ENCODE peak calls at places on chromosomes 11 and 22, in four cellular contexts. L is K562, V is HEK293T, K is HepG2. T is an unnamed sample.

GRCh38 chr11:47998733-47999359 is 18.5 kb downstream of the PTPRJ start:
- DNase-seq in L (no peak), V (no peak), K (peak), T (no peak)

GRCh38 chr11:13128381-13128780 is 119.3 kb downstream of the RASSF10 start:
- DNase-seq in L (no peak), V (no peak), K (no peak), T (no peak)

GRCh38 chr11:73636249-73636648 is 10.1 kb upstream of the PLEKHB1 start:
- DNase-seq in L (no peak), V (no peak), K (no peak), T (no peak)

GRCh38 chr22:37777122-37777687 is 30.5 kb upstream of the GCAT start:
- DNase-seq in L (peak), V (no peak), K (peak), T (no peak)

GRCh38 chr11:44793350-44794090 is 66.8 kb downstream of the TSPAN18 start:
- DNase-seq in L (peak), V (no peak), K (no peak), T (no peak)

GRCh38 chr11:119168471-119169271 is at the start of gene NLRX1:
- DNase-seq in L (peak), V (peak), K (peak), T (peak)

GRCh38 chr11:79040348-79040747 is 400.5 kb downstream of the TENM4 start:
- DNase-seq in L (no peak), V (no peak), K (no peak), T (no peak)

GRCh38 chr11:72844356-72844755 is 30.1 kb downstream of the ATG16L2 start:
- DNase-seq in L (no peak), V (no peak), K (no peak), T (no peak)

GRCh38 chr11:123100378-123101085 is 38.6 kb upstream of the HSPA8 start:
- DNase-seq in L (no peak), V (no peak), K (no peak), T (no peak)

GRCh38 chr11:34105079-34105956 is at the start of gene NAT10:
- DNase-seq in L (peak), V (peak), K (peak), T (peak)

GRCh38 chr11:102287963-102288744 is 29.1 kb upstream of the BIRC3 start:
- DNase-seq in L (peak), V (peak), K (peak), T (no peak)

GRCh38 chr11:31521497-31522150 is 12.1 kb downstream of the ELP4 start:
- DNase-seq in L (no peak), V (no peak), K (no peak), T (no peak)

GRCh38 chr11:20511982-20512381 is 87.4 kb upstream of the SLC6A5 start:
- DNase-seq in L (no peak), V (no peak), K (no peak), T (no peak)

GRCh38 chr11:120134931-120135228 is 3.0 kb downstream of the TRIM29 start:
- DNase-seq in L (no peak), V (no peak), K (no peak), T (no peak)

GRCh38 chr11:64237484-64237951 is 3.1 kb downstream of the VEGFB start:
- DNase-seq in L (no peak), V (no peak), K (peak), T (no peak)

GRCh38 chr11:67303132-67303988 is at the start of gene SSH3:
- DNase-seq in L (no peak), V (peak), K (peak), T (peak)

GRCh38 chr11:10373340-10373739 is 68.5 kb downstream of the ADM start:
- DNase-seq in L (no peak), V (no peak), K (no peak), T (no peak)

GRCh38 chr11:36155770-36156485 is 133.3 kb downstream of the COMMD9 start:
- DNase-seq in L (no peak), V (no peak), K (no peak), T (no peak)

GRCh38 chr22:22349455-22349836 is 104.9 kb downstream of the VPREB1 start:
- DNase-seq in L (no peak), V (no peak), K (no peak), T (no peak)

GRCh38 chr11:116507849-116508695 is 264.7 kb downstream of the BUD13 start:
- DNase-seq in L (no peak), V (no peak), K (no peak), T (no peak)

GRCh38 chr11:116507016-116507415 is 265.8 kb downstream of the BUD13 start:
- DNase-seq in L (no peak), V (no peak), K (no peak), T (no peak)

GRCh38 chr11:116505466-116506247 is 267.1 kb downstream of the BUD13 start:
- DNase-seq in L (no peak), V (no peak), K (no peak), T (no peak)

GRCh38 chr11:116504541-116505149 is 268.1 kb downstream of the BUD13 start:
- DNase-seq in L (no peak), V (no peak), K (no peak), T (no peak)

GRCh38 chr11:116506446-116506845 is 266.3 kb downstream of the BUD13 start:
- DNase-seq in L (no peak), V (no peak), K (no peak), T (no peak)
- TF ChIP-seq SP1 in L (no peak), V (no peak), K (no peak), T (no peak)

GRCh38 chr11:108697872-108698473 is 33.1 kb downstream of the DDX10 start:
- DNase-seq in L (peak), V (peak), K (peak), T (peak)
- TF ChIP-seq ELF4 in L (no peak), V (no peak), K (no peak), T (no peak)

DNA sequence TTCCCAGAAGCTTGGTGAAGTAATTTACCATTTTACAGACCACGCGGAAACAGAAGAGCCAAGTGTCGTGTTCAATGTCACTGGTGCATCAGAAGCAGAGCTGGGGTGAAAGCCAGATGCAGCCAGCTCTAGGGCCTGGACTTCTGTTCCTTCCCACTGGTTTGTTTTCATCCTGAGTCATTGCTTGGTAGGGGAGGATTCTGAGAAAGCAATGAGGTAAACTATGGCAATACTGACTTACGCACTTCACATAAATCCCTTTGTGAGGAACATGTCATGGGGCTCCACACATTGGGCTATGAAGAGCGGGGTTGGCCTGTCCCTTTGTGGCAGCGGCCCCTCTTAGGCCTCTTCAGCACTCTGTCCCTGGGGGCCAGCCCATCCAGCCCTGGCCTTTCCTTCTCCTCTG is 52.4 kb upstream of the RBFOX2 start:
- DNase-seq in L (no peak), V (no peak), K (no peak), T (no peak)
- TF ChIP-seq SP1 in L (no peak), V (no peak), K (no peak), T (no peak)

GRCh38 chr11:9310485-9310884 is 3.9 kb downstream of the TMEM41B start:
- DNase-seq in L (no peak), V (no peak), K (no peak), T (no peak)

GRCh38 chr11:9316334-9316733 is 1.9 kb upstream of the TMEM41B start:
- DNase-seq in L (no peak), V (no peak), K (no peak), T (no peak)

GRCh38 chr11:9314291-9315077 is at the start of gene TMEM41B:
- DNase-seq in L (peak), V (peak), K (peak), T (peak)

GRCh38 chr11:9315078-9315688 is 790 bp upstream of the TMEM41B start:
- DNase-seq in L (no peak), V (no peak), K (no peak), T (no peak)

DNA sequence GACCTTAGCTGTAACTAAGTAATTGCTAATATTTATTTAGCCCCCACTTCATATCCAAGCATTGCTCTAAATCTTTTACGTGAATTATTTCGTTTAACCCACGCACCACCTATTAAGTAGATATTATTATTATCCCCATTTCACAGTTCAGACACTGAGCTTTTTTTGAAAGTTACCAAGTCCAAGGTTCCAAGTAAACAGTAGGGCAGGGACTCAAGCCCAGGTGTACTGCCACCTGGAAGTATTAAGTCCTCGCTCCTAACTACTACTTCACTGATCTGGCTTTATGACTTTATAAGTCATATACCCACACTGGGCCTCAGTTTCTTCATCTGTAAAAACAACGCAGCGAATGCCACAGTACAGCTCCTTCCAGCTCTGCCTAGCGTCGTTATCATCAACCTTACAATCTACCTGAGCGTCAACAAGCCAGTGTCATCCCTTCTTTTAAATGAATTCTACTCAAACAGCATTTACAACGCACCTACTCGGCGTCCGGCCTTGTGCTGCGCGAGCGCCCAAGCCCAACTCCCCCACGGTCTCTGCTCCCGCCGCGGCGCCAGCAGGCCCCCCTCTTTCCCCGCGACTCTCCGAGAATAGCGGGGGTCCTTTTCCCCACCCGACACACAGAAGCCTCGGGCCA is 624 bp downstream of the TMEM41B start:
- DNase-seq in L (no peak), V (no peak), K (no peak), T (no peak)
- TF ChIP-seq ELF4 in L (no peak), V (no peak), K (no peak), T (no peak)

T was measured in WTC11.